ENCODE peak calls at places on chromosomes 3 and 15, in eight cellular contexts. E, T, Z, I, B, G, M and R are unnamed samples.

GRCh38 chr3:78351338-78351737 is 1311.4 kb downstream of the ROBO2 start:
- DNase-seq in B (no peak), M (no peak), E (no peak), I (no peak), G (no peak), T (no peak), Z (no peak), R (no peak)

GRCh38 chr15:63978511-63979226 is 67.6 kb downstream of the DAPK2 start:
- DNase-seq in B (no peak), M (no peak), I (no peak), Z (no peak), E (no peak), G (no peak), T (no peak), R (peak)

GRCh38 chr3:48477959-48478480 is 26.0 kb downstream of the SHISA5 start:
- DNase-seq in B (no peak), E (no peak), Z (no peak), M (no peak), I (no peak), G (no peak), T (no peak), R (no peak)

GRCh38 chr3:55162031-55162784 is 234.3 kb upstream of the LRTM1 start:
- DNase-seq in G (peak), M (peak), I (no peak), Z (no peak), B (no peak), T (no peak), E (peak), R (peak)

GRCh38 chr3:146184616-146185015 is 23.6 kb upstream of the PLOD2 start:
- DNase-seq in T (no peak), M (no peak), Z (no peak), G (no peak), B (no peak), E (peak), I (peak), R (no peak)

GRCh38 chr15:72796515-72797337 is 13.2 kb upstream of the ADPGK start:
- DNase-seq in T (peak), Z (no peak), I (peak), G (no peak), E (peak), B (peak), M (no peak), R (peak)

GRCh38 chr3:65751123-65751700 is 287.5 kb downstream of the MAGI1 start:
- DNase-seq in T (peak), G (peak), B (peak), Z (no peak), I (peak), E (peak), M (no peak), R (peak)

GRCh38 chr3:31917303-31917903 is 63.7 kb downstream of the OSBPL10 start:
- DNase-seq in M (no peak), T (no peak), E (peak), G (no peak), Z (no peak), B (no peak), I (no peak), R (no peak)

GRCh38 chr3:126124148-126124868 is 40.4 kb upstream of the SLC41A3 start:
- DNase-seq in Z (no peak), M (no peak), B (no peak), E (no peak), T (peak), I (no peak), G (no peak), R (no peak)

GRCh38 chr3:127768346-127769008 is 53.8 kb downstream of the MGLL start:
- DNase-seq in T (peak), I (peak), M (peak), E (peak), Z (no peak), G (peak), B (no peak), R (peak)

GRCh38 chr3:140571836-140572235 is 106.0 kb upstream of the TRIM42 start:
- DNase-seq in T (no peak), B (no peak), G (no peak), M (no peak), Z (no peak), I (no peak), E (no peak), R (no peak)

GRCh38 chr3:24812116-24812515 is 317.5 kb upstream of the THRB start:
- DNase-seq in Z (no peak), I (no peak), B (no peak), M (no peak), E (no peak), T (no peak), G (no peak), R (no peak)

GRCh38 chr3:155323063-155323666 is 29.7 kb upstream of the STRIT1 start:
- DNase-seq in B (peak), M (peak), Z (no peak), I (peak), E (peak), T (no peak), G (peak), R (peak)

GRCh38 chr3:156749244-156749643 is 74.9 kb downstream of the TIPARP start:
- DNase-seq in M (no peak), I (no peak), Z (no peak), B (peak), E (no peak), G (peak), T (no peak), R (peak)

GRCh38 chr15:23074684-23075083 is 35.3 kb upstream of the TUBGCP5 start:
- DNase-seq in E (no peak), I (no peak), G (no peak), T (no peak), Z (no peak), M (no peak), B (no peak), R (no peak)

GRCh38 chr3:2931265-2931664 is 178.9 kb downstream of the IL5RA start:
- DNase-seq in G (no peak), I (no peak), T (no peak), B (no peak), E (no peak), M (no peak), Z (no peak), R (no peak)

GRCh38 chr15:37793851-37794250 is 140.6 kb upstream of the TMCO5A start:
- DNase-seq in I (no peak), M (no peak), E (no peak), B (peak), Z (no peak), G (no peak), T (no peak), R (no peak)

GRCh38 chr15:96064351-96064756 is 266.1 kb upstream of the NR2F2 start:
- DNase-seq in E (peak), M (no peak), B (no peak), G (no peak), T (no peak), I (peak), Z (no peak), R (peak)

GRCh38 chr3:25427155-25428002 is 684 bp upstream of the RARB start:
- DNase-seq in M (no peak), E (peak), B (no peak), I (no peak), G (peak), Z (no peak), T (no peak), R (no peak)

GRCh38 chr3:163924600-163924999 is 1153.7 kb downstream of the SI start:
- DNase-seq in E (no peak), I (no peak), M (no peak), T (no peak), G (no peak), B (no peak), Z (no peak), R (no peak)

GRCh38 chr15:26841941-26842340 is 24.9 kb upstream of the GABRA5 start:
- DNase-seq in T (no peak), E (no peak), Z (no peak), B (no peak), M (no peak), G (no peak), I (no peak), R (no peak)

GRCh38 chr15:40847225-40847961 is 3.5 kb downstream of the SPINT1 start:
- DNase-seq in G (peak), E (peak), T (peak), I (peak), B (peak), M (no peak), Z (no peak), R (peak)

GRCh38 chr3:97510795-97511194 is 253.8 kb upstream of the ARL6 start:
- DNase-seq in G (no peak), I (no peak), E (no peak), B (peak), M (no peak), T (no peak), Z (no peak), R (no peak)

GRCh38 chr3:63872135-63872924 is 8.7 kb downstream of the ATXN7 start:
- DNase-seq in G (peak), E (peak), M (peak), T (no peak), Z (no peak), I (peak), B (no peak), R (peak)

GRCh38 chr15:67042490-67043181 is 22.8 kb upstream of the SMAD3 start:
- DNase-seq in M (no peak), T (no peak), G (peak), I (no peak), B (no peak), E (no peak), Z (no peak), R (no peak)

GRCh38 chr3:188431553-188431952 is 277.6 kb downstream of the LPP start:
- DNase-seq in Z (no peak), I (peak), E (peak), B (no peak), M (peak), G (peak), T (no peak), R (peak)

GRCh38 chr3:104785966-104786365 is 580.7 kb upstream of the ALCAM start:
- DNase-seq in B (no peak), I (no peak), Z (no peak), E (peak), G (no peak), M (no peak), T (no peak), R (no peak)

GRCh38 chr3:104788807-104789206 is 577.9 kb upstream of the ALCAM start:
- DNase-seq in T (no peak), E (no peak), G (no peak), I (no peak), Z (no peak), B (no peak), M (no peak), R (no peak)

DNA sequence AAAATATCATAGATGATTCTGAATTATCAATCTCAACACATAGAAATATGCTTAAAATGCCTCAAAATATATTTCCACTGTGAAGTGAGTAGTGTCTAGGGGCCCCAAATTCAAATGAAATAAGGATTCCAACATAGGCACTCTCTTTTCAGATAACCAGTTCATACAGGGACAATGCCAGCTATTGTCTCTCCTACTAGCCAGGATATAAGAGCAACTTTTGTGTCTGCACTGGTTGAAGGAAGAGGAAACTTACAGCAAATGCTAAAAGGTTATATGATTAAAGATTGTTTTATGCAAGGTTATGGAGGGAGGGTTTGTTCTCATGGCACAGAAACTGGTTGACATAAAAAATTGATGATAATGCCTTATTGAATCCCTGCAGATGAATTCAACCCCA is 579.4 kb upstream of the ALCAM start:
- DNase-seq in T (no peak), E (no peak), Z (no peak), M (no peak), I (no peak), G (no peak), B (no peak), R (no peak)
- TF ChIP-seq CTCF in T (no peak), E (no peak), Z (no peak), M (no peak), I (no peak), G (no peak), B (no peak), R (no peak)

GRCh38 chr15:62142736-62143135 is 22.3 kb downstream of the C2CD4B start:
- DNase-seq in Z (no peak), E (peak), T (no peak), B (no peak), M (no peak), I (no peak), G (no peak), R (no peak)
- TF ChIP-seq CTCF in Z (no peak), E (no peak), T (no peak), B (no peak), M (no peak), I (no peak), G (no peak), R (no peak)

DNA sequence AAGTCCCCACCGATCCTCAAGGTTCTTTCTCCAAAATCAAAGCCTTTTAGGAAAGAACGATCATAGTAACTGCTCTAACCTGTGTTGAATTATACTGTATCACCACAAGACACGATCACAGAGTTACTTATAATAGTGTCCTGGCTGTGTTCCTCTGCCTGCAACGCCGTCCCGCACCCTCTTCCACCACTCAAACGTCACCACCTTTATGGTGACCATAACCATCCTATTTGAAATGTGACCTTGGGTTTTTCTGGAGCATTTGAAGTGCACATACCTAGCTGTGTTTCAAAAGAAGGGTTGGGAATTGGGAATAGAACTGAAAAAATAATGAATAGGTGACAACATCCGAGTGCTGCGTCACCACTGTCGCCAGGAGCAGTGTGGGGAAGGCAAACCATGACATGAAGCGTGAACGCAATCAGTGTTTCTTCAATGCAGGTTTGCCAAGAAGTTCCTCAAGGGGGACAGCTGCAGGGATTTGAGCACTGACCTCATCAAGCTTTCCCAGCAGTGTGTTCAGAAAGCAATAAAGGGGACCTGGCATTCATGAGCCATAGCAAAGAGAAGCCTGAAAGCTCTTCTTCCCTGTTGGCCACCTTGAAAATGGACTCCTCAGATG is 769 bp upstream of the SELENOS start:
- DNase-seq in Z (no peak), G (no peak), I (no peak), M (no peak), B (no peak), T (no peak), E (no peak), R (peak)
- TF ChIP-seq CTCF in Z (no peak), G (no peak), I (no peak), M (no peak), B (no peak), T (no peak), E (no peak), R (no peak)

GRCh38 chr3:109316162-109316730 is at the start of gene DPPA2:
- DNase-seq in M (no peak), I (no peak), T (no peak), G (no peak), E (no peak), B (no peak), Z (no peak), R (no peak)
- TF ChIP-seq CTCF in M (no peak), I (no peak), T (no peak), G (no peak), E (no peak), B (no peak), Z (no peak), R (no peak)

DNA sequence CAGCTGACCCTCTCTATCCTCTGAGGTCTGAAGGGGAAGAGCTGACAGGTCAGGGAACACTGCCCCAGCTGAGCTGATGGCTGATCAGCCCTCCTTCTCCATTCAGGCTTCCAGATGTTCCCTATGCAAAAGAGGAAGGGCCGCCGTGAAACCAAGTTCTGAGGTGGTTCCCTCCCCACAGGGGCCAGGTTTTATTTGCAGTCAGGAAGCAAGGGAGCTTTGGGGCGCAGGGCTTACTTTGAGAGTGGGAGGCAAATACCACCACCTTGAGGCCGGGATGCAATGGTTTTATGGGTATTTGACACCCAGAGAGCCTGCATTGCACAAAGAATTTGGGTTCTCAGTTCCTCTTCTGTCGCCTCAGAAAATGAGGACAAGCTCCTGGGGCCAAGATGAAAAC is 186.9 kb downstream of the ARRDC4 start:
- DNase-seq in I (no peak), Z (no peak), T (no peak), G (no peak), M (no peak), B (no peak), E (no peak), R (no peak)
- TF ChIP-seq CTCF in I (no peak), Z (no peak), T (no peak), G (no peak), M (no peak), B (no peak), E (no peak), R (no peak)